ENCODE peak calls at places on chromosomes 4 and X, in six cellular contexts. W is neural progenitor cell, G is tibial artery, C is suprapubic skin, Z is Panc1, L is pancreas. U is an unnamed sample.

GRCh38 chr4:101458914-101459313 is 111.6 kb upstream of the PPP3CA start:
- DNase-seq in W (no peak), L (no peak), Z (no peak), G (no peak), C (no peak), U (no peak)

GRCh38 chr4:158253350-158253980 is 43.2 kb downstream of the TMEM144 start:
- DNase-seq in L (no peak), G (no peak), W (peak; percentile 76), C (no peak), Z (peak; percentile 41), U (peak; percentile 78)

GRCh38 chrX:26613951-26614350 is 398.0 kb downstream of the MAGEB5 start:
- DNase-seq in W (no peak), C (no peak), Z (no peak), G (no peak), L (no peak), U (no peak)

GRCh38 chr4:68963389-68963788 is 11.8 kb upstream of the UGT2A3 start:
- DNase-seq in Z (no peak), C (no peak), W (no peak), L (no peak), G (no peak), U (peak; percentile 36)

GRCh38 chr4:6011686-6012085 is 6.5 kb downstream of the C4orf50 start:
- DNase-seq in C (no peak), L (peak; percentile 87), Z (no peak), G (no peak), W (no peak), U (no peak)

GRCh38 chr4:31307026-31307425 is 586.9 kb downstream of the PCDH7 start:
- DNase-seq in C (no peak), L (no peak), Z (no peak), W (no peak), G (no peak), U (no peak)

GRCh38 chr4:33722800-33723511 is 2521.4 kb downstream of the ARAP2 start:
- DNase-seq in G (no peak), L (no peak), C (no peak), W (no peak), Z (no peak), U (no peak)

GRCh38 chr4:143254479-143255216 is 69.9 kb downstream of the USP38 start:
- DNase-seq in Z (no peak), L (no peak), C (no peak), W (peak; percentile 13), G (no peak), U (no peak)

GRCh38 chrX:82412851-82413250 is 1095.2 kb upstream of the POU3F4 start:
- DNase-seq in Z (no peak), G (no peak), C (no peak), L (no peak), W (peak; percentile 2), U (no peak)

DNA sequence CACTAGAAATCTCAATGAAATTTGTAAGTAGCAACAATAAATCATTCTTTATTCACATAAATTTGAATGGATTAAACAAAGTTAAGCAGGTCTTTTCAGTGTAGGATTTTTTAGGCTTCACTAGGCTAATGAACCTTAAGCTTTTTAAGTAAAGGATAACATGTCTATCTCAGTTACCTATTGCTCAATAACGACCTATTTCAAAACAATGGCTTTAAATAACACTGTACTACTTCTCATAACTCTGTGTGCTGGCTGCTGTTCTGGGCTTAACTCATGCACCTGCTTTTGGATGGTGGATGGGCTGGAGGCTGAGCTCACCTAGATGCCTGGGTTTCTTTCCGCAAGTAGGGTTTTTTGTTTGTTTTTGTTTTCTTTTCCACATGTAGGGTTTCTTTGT is 495.0 kb upstream of the SLIT2 start:
- DNase-seq in L (no peak), C (no peak), W (no peak), G (no peak), Z (no peak), U (no peak)
- H3K9me3 ChIP-seq in L (no peaks in the 10 kb centered on the region), C (no peaks in the 10 kb centered on the region), W (no peaks in the 10 kb centered on the region), G (no peaks in the 10 kb centered on the region), Z (no peaks in the 10 kb centered on the region), U (no peaks in the 10 kb centered on the region)

GRCh38 chrX:41522071-41522470 is 74.9 kb downstream of the NYX start:
- DNase-seq in L (no peak), Z (no peak), W (no peak), C (no peak), G (no peak), U (no peak)
- H3K27ac ChIP-seq in L (no peak overlapping the region), Z (no peak overlapping the region), W (no peak overlapping the region), C (no peak overlapping the region), G (peak overlapping the region; percentile 25), U (peak overlapping the region; percentile 18)

GRCh38 chr4:127313767-127314166 is 319.0 kb upstream of the INTU start:
- DNase-seq in Z (no peak), C (no peak), L (no peak), G (no peak), W (no peak), U (no peak)
- H3K9me3 ChIP-seq in Z (no peaks in the 10 kb centered on the region), C (peaks cover 19% of the 10 kb centered on the region), L (no peaks in the 10 kb centered on the region), G (peaks cover 18% of the 10 kb centered on the region), W (peaks cover 12% of the 10 kb centered on the region), U (no peaks in the 10 kb centered on the region)

GRCh38 chr4:147480502-147480890 is 401 bp upstream of the EDNRA start:
- DNase-seq in C (no peak), L (no peak), G (peak; percentile 67), Z (no peak), W (no peak), U (no peak)
- H3K27ac ChIP-seq in C (peak overlapping the region; percentile 60), L (no peak overlapping the region), G (peak overlapping the region; percentile 92), Z (no peak overlapping the region), W (no peak overlapping the region), U (peak overlapping the region; percentile 84)

DNA sequence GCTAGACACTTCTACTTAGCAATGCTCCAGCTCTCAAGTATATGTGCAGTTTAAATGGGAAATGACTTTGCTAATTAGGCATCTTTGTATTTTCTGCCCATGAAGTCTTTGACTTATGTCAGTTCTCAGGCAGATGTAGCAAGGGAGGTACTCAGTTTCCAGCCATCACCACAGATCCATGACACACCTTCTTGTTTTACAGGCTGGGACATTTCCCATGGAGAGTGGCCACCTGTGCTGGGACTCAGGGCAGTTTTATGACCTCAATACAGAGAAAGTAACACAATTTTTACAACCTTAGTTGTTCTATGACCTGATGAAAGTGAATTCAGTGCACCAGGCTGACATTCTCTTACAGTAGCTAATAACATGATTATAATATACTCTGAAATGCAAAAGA is 280.7 kb upstream of the GK2 start:
- DNase-seq in L (no peak), W (no peak), C (no peak), Z (no peak), G (no peak), U (no peak)
- H3K9me3 ChIP-seq in L (no peaks in the 10 kb centered on the region), W (no peaks in the 10 kb centered on the region), C (no peaks in the 10 kb centered on the region), Z (no peaks in the 10 kb centered on the region), G (peaks cover 2% of the 10 kb centered on the region), U (no peaks in the 10 kb centered on the region)

GRCh38 chr4:151962138-151962845 is 201.5 kb upstream of the GATB start:
- DNase-seq in L (no peak), Z (no peak), W (no peak), C (no peak), G (no peak), U (no peak)

GRCh38 chr4:151961456-151961855 is 200.6 kb upstream of the GATB start:
- DNase-seq in G (no peak), C (no peak), Z (no peak), W (no peak), L (no peak), U (no peak)

GRCh38 chr4:151957163-151957562 is 196.4 kb upstream of the GATB start:
- DNase-seq in G (no peak), W (peak; percentile 88), L (no peak), Z (no peak), C (no peak), U (peak; percentile 38)

GRCh38 chr4:151955721-151956340 is 195.0 kb upstream of the GATB start:
- DNase-seq in W (no peak), L (no peak), C (no peak), G (no peak), Z (no peak), U (peak; percentile 18)

DNA sequence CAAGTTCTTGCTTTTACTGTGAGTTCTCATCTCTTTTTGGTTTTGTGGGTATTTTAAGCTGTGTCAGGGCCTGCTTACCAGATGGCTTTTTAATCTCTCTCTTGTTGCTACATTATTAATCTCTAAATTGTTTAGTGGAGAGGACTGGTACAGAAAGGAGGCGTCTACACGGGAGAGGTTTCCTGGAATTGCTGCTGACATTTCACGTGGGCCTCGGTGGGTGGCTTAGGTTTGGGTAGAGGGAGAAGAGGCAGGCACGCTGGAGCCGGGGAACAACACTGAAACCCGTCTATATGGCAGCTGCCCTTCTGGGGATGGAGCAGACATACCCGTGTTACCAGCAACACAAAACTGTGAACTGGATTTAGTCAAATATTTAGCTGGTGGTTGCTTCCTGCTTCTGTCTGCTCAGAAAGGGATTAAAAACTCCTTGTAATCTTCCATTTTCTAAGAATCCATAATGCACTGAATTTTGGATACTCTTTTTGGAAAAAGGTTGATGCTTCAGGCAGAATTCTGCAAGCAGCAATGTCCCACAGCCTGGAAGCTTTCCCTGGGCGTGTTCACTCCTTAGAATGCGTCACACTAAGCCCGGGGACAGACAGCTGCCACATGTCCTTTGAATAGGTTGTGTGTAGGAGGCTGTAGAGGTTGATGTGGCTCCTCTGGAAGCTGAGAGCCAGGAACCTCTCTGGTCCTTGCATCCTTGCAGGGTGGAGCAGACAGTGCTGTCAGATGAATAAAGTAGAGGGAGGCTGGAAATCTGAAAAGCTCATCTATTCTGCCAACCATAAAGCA is 199.8 kb upstream of the GATB start:
- DNase-seq in W (no peak), L (no peak), G (no peak), C (no peak), Z (no peak), U (no peak)
- H3K27ac ChIP-seq in W (no peak overlapping the region), L (no peak overlapping the region), G (no peak overlapping the region), C (peak overlapping the region; percentile 62), Z (no peak overlapping the region), U (no peak overlapping the region)

DNA sequence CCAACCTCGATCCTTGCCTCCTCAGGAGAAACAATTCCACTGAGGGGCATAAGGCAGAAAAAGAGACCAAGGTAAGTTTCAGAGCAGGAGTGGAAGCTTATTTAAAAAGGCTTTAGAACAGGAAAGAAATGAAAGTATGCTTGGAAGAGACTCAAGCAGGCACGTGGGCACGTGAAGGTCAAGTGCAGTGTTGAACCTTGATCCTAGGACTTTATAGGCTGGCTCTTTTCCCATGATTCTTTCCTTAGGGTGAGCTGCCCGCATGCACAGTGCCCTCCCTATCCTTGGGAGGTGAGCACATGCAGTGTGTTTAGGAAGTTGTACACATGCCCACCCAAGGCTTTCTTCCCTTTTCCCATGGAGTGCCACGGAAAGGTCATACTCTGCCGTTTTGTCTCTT is 4.0 kb upstream of the PI4K2B start:
- DNase-seq in G (no peak), W (no peak), L (no peak), Z (no peak), C (no peak), U (no peak)
- H3K9me3 ChIP-seq in G (peaks cover 12% of the 10 kb centered on the region), W (peaks cover 21% of the 10 kb centered on the region), L (peaks cover under 1% of the 10 kb centered on the region), Z (peaks cover 20% of the 10 kb centered on the region), C (peaks cover 5% of the 10 kb centered on the region), U (peaks cover 1% of the 10 kb centered on the region)